ENCODE peak calls at places on chromosomes 5 and 9, in six cellular contexts. R is Peyer's patch, T is uterus, S is stomach, L is breast epithelium, N is adrenal gland. F is an unnamed sample.

GRCh38 chr5:150215978-150216944 is 26.4 kb downstream of the SLC6A7 start:
- DNase-seq in R (peak), N (no peak), S (no peak), L (no peak), T (peak), F (no peak)

GRCh38 chr9:112130997-112131396 is 44.1 kb downstream of the SUSD1 start:
- DNase-seq in S (no peak), T (no peak), N (no peak), R (no peak), L (no peak), F (no peak)

GRCh38 chr9:110650991-110651411 is 17.6 kb upstream of the MUSK start:
- DNase-seq in L (no peak), N (no peak), T (peak), R (no peak), S (no peak), F (no peak)

GRCh38 chr5:146048994-146049703 is 56.2 kb downstream of the PLAC8L1 start:
- DNase-seq in S (peak), N (peak), R (no peak), L (no peak), T (no peak), F (peak)

GRCh38 chr9:34451545-34451944 is 6.8 kb downstream of the FAM219A start:
- DNase-seq in S (no peak), R (no peak), T (no peak), L (no peak), N (no peak), F (peak)

GRCh38 chr5:168822745-168823281 is 243.6 kb upstream of the PANK3 start:
- DNase-seq in R (no peak), S (no peak), N (no peak), L (no peak), T (no peak), F (no peak)

GRCh38 chr5:126723643-126724042 is 53.3 kb upstream of the LMNB1 start:
- DNase-seq in T (no peak), L (no peak), N (no peak), S (no peak), R (no peak), F (no peak)

GRCh38 chr5:151198861-151199260 is 25.0 kb downstream of the CCDC69 start:
- DNase-seq in N (no peak), R (no peak), S (no peak), T (no peak), L (no peak), F (no peak)

GRCh38 chr9:106376689-106377088 is 486.3 kb upstream of the ZNF462 start:
- DNase-seq in T (no peak), R (no peak), N (no peak), L (no peak), S (no peak), F (no peak)

GRCh38 chr9:107932036-107932435 is 442.5 kb upstream of the KLF4 start:
- DNase-seq in N (no peak), R (no peak), S (no peak), T (no peak), L (no peak), F (peak)

DNA sequence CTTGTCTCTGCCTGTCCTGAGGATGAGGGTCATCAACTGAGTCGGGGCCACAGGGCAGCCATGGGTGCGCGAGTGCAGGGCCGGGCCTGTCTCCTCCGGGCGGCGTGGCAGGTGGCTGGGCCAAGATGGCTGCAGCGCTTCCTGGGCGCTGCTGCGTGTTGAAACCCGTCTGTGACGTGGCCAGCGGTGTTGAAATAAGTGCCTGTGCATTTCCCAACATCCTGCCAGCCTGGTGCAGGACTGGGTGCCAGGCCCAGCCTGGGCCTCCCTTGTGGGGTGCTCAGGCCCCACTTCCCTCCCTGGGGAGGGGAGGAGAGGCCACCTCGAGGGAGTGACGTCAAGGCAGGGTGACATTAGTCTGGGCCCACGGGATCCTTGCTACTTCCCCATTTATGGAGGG is 45.5 kb downstream of the RXRA start:
- DNase-seq in R (no peak), N (peak), S (peak), T (no peak), L (peak), F (no peak)
- TF ChIP-seq POLR2A in R (no peak), N (no peak), S (no peak), T (no peak), L (no peak), F (no peak)

GRCh38 chr5:74355456-74355855 is 285.1 kb downstream of the ENC1 start:
- DNase-seq in N (no peak), S (no peak), L (no peak), R (no peak), T (no peak), F (no peak)
- TF ChIP-seq POLR2A in N (no peak), S (no peak), L (no peak), R (no peak), T (no peak), F (no peak)

GRCh38 chr5:4348418-4348817 is 752.8 kb downstream of the IRX1 start:
- DNase-seq in L (no peak), R (no peak), T (no peak), N (no peak), S (no peak), F (no peak)
- TF ChIP-seq POLR2A in L (no peak), R (no peak), T (no peak), N (no peak), S (no peak), F (no peak)

DNA sequence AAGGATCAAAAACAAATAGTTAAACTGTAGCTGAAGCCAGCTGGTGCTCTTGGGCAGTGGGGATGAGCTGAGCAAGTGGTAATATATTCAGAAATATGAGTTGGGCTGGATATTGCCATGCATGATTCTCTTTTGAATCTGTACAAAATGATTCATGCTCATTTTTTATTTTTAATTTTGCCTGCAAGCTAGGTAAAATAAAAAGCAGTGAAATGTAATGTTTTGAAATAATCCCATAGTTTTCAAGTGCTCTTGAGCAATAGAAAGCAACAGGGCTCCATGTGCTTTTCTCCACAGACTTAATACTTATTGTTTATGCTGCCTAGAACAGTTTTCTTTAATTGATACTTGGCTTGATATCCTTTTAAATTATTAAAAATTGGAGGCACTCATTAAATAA is 489.3 kb downstream of the TLE4 start:
- DNase-seq in S (no peak), R (no peak), T (no peak), N (no peak), L (no peak), F (no peak)
- TF ChIP-seq POLR2A in S (no peak), R (no peak), T (no peak), N (no peak), L (no peak), F (no peak)

DNA sequence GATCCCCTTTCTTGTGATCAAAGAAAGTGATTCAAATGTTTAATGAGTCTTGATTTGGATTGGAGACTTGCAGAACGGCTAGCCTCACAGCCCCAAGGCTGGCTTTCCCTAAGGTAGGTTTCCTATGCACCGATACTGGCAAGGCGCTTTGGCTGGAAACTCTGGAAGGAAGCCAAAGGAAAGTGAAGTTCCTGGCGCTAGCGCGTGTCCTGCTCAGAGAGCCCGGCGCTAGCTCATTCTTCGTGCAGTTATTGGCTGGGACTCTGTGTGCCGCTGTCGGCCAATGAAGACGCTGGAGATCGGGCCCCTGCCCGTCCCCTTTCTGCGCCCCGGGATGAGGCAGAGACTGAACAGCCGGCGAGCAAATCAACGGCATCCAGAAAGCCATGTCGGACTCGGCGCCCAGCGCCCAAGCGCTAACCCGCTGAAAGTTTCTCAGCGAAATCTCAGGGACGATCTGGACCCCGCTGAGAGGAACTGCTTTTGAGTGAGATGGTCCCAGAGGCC is at the start of gene PCDHGC3:
- DNase-seq in T (peak), L (peak), N (peak), R (peak), S (peak), F (peak)
- TF ChIP-seq POLR2A in T (peak), L (no peak), N (peak), R (peak), S (no peak), F (peak)

GRCh38 chr5:58201922-58202648 is 257.8 kb downstream of the PLK2 start:
- DNase-seq in N (no peak), S (no peak), T (no peak), L (no peak), R (no peak), F (no peak)

GRCh38 chr5:58208674-58209073 is 251.2 kb downstream of the PLK2 start:
- DNase-seq in L (no peak), T (no peak), S (no peak), N (no peak), R (no peak), F (no peak)

GRCh38 chr5:58204966-58205365 is 254.9 kb downstream of the PLK2 start:
- DNase-seq in S (no peak), N (no peak), R (no peak), T (no peak), L (no peak), F (no peak)

DNA sequence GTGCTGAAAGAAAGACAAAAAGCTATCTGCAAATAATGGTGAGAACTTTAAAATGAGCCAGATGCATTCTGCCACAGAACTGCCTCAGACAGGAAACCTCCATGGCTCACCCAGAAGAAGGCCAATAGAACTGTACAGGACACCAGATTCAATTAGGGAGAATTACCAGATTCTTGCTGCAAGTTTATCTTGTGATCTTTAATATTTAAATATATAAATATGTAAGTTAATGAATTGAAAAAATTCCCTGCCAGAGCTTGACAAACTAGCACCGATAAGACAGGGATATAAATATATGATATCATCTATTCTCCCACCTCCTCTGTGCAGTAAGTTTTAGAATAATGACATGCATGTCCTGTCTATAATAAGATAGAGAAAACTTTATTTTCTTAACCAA is 252.8 kb downstream of the PLK2 start:
- DNase-seq in N (no peak), T (no peak), R (no peak), S (no peak), L (no peak), F (no peak)
- TF ChIP-seq POLR2A in N (no peak), T (no peak), R (no peak), S (no peak), L (no peak), F (no peak)

GRCh38 chr5:177310332-177310731 is 1.4 kb downstream of the MXD3 start:
- DNase-seq in N (no peak), R (no peak), L (no peak), S (no peak), T (no peak), F (no peak)

GRCh38 chr5:177309351-177310191 is 2.1 kb downstream of the MXD3 start:
- DNase-seq in R (peak), L (no peak), T (peak), S (peak), N (peak), F (peak)

GRCh38 chr5:177306674-177307543 is 3.3 kb downstream of the PRELID1 start:
- DNase-seq in S (no peak), T (no peak), N (peak), L (peak), R (no peak), F (no peak)

GRCh38 chr5:177308740-177309139 is 3.0 kb downstream of the MXD3 start:
- DNase-seq in R (no peak), S (no peak), T (no peak), N (no peak), L (no peak), F (no peak)

DNA sequence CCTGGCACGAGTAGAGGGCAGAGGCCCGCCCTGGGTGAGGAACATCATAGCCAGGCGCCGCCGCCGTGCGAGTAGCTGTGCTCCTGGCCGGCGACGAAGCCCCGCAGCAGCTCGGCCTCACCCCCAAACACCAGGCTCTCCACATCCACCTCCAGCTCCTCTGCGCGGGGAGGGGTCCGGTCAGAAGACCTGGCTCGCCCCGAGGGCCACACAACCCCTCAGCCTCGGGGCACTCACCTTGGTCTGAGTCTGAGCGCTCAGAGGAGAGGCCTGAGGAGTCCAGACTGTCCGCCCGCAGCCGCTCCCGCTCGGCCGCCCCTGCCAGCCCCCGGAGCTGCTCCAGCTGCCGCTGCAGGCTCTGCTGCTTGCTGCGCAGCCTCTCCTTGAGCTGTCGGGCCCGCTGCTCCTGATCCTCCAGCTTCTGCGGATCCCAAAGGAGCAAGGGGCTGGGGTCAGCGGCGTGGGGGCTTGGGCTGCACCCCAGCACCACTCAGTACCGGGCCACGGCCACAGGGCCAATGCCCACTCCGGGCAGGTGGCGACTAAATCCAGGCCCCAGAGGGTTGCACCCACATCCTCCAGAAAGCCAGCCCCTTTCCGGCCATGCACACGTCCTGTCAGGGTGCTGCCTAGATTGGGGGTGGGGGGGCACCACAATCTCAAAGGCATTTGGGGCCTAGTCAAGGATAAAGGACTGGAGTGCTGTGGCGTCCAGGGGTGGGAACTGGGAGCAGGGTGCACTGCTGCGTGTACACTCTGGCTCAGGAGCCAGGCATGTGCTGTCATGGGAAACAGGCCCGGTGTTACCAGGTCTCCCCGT is 3.9 kb downstream of the MXD3 start:
- DNase-seq in T (no peak), S (no peak), N (no peak), L (no peak), R (no peak), F (no peak)
- TF ChIP-seq POLR2A in T (no peak), S (no peak), N (no peak), L (no peak), R (no peak), F (no peak)

DNA sequence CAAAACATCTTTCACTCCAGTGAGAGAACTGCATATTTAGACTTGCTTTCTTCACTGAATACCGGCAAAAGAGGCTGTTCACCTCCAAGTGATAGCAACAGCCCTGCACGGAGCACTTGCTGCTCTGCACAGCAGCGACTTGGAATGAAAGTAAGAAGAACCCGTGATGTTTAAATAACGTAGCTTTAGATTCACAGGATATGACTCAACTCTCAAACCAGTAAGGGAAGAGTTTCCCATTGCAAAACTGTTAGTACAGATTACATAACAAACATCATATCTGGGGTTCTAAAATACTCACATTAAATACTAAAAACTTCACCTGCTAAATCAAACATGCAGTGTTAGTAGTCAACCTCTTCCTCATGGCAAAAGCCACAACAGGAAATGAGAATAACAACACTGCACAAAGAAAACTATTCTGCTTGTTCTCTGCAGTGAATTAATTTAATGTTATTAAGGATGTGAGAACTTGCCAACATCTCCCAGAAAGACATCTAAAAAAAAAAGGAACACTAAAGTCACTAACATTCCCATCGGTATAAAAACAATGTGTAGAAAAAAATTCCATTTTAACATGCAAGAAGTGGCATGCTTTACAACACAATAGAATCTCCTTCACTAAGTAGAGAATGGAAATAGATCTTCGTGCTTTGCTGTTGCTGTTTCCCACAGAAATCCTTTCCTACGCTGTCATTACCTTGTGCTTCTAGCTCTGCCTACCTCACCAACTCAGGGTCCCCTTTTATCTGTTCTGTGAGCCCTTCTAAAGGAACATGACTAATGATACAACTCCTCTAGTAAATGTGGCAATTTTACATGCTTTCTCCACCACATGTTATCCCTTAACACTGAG is 203.2 kb downstream of the MCTP1 start:
- DNase-seq in L (no peak), T (no peak), S (peak), R (no peak), N (peak), F (peak)
- TF ChIP-seq POLR2A in L (no peak), T (peak), S (no peak), R (peak), N (peak), F (peak)

F was measured in H54.